ENCODE peak calls at places on chromosomes 12 and 14, in five cellular contexts. P, O, Y, W and T are unnamed samples.

GRCh38 chr12:24864796-24865125 is 84.1 kb downstream of the BCAT1 start:
- DNase-seq in O (no peak), P (no peak), Y (no peak), W (no peak), T (no peak)

GRCh38 chr14:67694791-67695393 is 672 bp downstream of the RDH11 start:
- DNase-seq in Y (peak; percentile 62), O (peak; percentile 92), W (peak; percentile 42), P (peak; percentile 76), T (peak; percentile 95)

GRCh38 chr14:63960926-63961567 is 108.2 kb downstream of the SYNE2 start:
- DNase-seq in P (no peak), O (no peak), Y (no peak), W (no peak), T (no peak)

GRCh38 chr12:1013618-1014489 is 22.8 kb downstream of the ERC1 start:
- DNase-seq in O (no peak), P (no peak), Y (no peak), W (no peak), T (no peak)

GRCh38 chr14:101828038-101828437 is 66.5 kb downstream of the PPP2R5C start:
- DNase-seq in P (no peak), O (no peak), W (no peak), Y (no peak), T (no peak)

GRCh38 chr14:69350892-69351291 is 47.2 kb downstream of the ERH start:
- DNase-seq in W (no peak), P (no peak), Y (no peak), O (no peak), T (no peak)

GRCh38 chr14:51165415-51165814 is 70.5 kb upstream of the TRIM9 start:
- DNase-seq in O (no peak), W (no peak), Y (no peak), P (no peak), T (no peak)

GRCh38 chr14:68225321-68225720 is 405.7 kb downstream of the RAD51B start:
- DNase-seq in O (no peak), W (no peak), P (no peak), Y (no peak), T (no peak)

GRCh38 chr14:100604709-100605108 is 17.5 kb upstream of the BEGAIN start:
- DNase-seq in P (no peak), W (no peak), Y (no peak), O (no peak), T (no peak)

GRCh38 chr12:26768611-26769603 is 64.1 kb downstream of the ITPR2 start:
- DNase-seq in P (no peak), Y (no peak), O (peak; percentile 98), W (no peak), T (no peak)

GRCh38 chr12:53984901-53985357 is at the start of gene HOXC10:
- DNase-seq in O (peak; percentile 53), W (peak; percentile 91), P (peak; percentile 38), Y (peak; percentile 93), T (peak; percentile 97)

GRCh38 chr12:69425417-69425816 is 44.8 kb upstream of the FRS2 start:
- DNase-seq in Y (no peak), W (peak; percentile 33), O (no peak), P (no peak), T (no peak)

GRCh38 chr12:49108958-49109404 is 1.7 kb downstream of the LMBR1L start:
- DNase-seq in Y (no peak), W (no peak), O (peak; percentile 23), P (no peak), T (no peak)

GRCh38 chr14:50301914-50302313 is 10.1 kb downstream of the L2HGDH start:
- DNase-seq in P (no peak), W (no peak), O (no peak), Y (no peak), T (no peak)

GRCh38 chr14:53054457-53054856 is 98.7 kb downstream of the DDHD1 start:
- DNase-seq in P (no peak), Y (no peak), O (no peak), W (no peak), T (no peak)

GRCh38 chr12:120413901-120414695 is 23.8 kb upstream of the COX6A1 start:
- DNase-seq in P (no peak), O (no peak), Y (peak; percentile 80), W (peak; percentile 8), T (no peak)

GRCh38 chr12:46388427-46388992 is 15.9 kb upstream of the SLC38A2 start:
- DNase-seq in O (no peak), Y (no peak), W (no peak), P (peak; percentile 75), T (no peak)

GRCh38 chr12:46389130-46389616 is 16.6 kb upstream of the SLC38A2 start:
- DNase-seq in P (no peak), O (no peak), Y (no peak), W (no peak), T (no peak)

GRCh38 chr12:46391630-46392029 is 19.1 kb upstream of the SLC38A2 start:
- DNase-seq in Y (no peak), W (no peak), P (no peak), O (no peak), T (no peak)

GRCh38 chr12:46390881-46391280 is 18.3 kb upstream of the SLC38A2 start:
- DNase-seq in P (no peak), O (peak; percentile 57), Y (no peak), W (no peak), T (no peak)

GRCh38 chr12:46390304-46390703 is 17.7 kb upstream of the SLC38A2 start:
- DNase-seq in P (no peak), O (peak; percentile 46), W (no peak), Y (no peak), T (no peak)
- H3K4me2 ChIP-seq in P (peak overlapping the region; percentile 99), O (peak overlapping the region; percentile 54), W (no peak overlapping the region), Y (no peak overlapping the region), T (peak overlapping the region; percentile 40)

DNA sequence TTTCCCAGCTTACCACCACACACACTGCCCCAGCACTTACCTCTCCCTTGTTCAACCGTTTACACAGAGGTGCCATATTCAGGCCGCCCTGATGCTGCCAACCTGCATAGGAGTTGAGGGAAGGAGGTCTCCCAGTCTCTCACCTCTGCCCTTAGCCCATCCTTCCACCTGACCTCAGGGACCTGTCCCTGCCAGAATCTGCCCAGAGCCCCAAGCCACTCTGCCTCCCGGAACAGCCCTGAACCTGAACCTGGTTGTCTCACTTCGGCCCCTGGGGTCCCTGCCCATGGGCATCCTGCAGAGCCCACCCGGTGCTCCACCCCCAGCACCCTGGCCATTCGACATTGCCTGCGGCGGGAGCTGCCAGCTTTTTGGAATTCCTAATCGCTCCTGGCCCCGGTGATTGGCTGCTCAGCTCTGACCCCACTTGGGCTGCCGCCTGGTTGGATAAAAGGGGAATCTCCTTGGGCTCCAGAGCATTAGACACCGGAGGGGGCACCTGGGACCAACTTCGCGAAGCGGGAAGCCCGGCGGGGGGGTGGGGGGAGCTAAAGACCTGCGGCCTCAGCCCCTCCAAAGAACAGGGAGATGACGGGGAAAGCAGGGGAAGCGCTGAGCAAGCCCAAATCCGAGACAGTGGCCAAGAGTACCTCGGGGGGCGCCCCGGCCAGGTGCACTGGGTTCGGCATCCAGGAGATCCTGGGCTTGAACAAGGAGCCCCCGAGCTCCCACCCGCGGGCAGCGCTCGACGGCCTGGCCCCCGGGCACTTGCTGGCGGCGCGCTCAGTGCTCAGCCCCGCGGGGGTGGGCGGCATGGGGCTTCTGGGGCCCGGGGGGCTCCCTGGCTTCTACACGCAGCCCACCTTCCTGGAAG is at the start of gene VSX2:
- DNase-seq in O (no peak), P (no peak), W (no peak), Y (peak; percentile 74), T (no peak)
- TF ChIP-seq CTCF in O (no peak), P (no peak), W (no peak), Y (no peak), T (no peak)

GRCh38 chr14:77151245-77151644 is 9.7 kb upstream of the ZDHHC22 start:
- DNase-seq in W (peak; percentile 31), Y (peak; percentile 84), O (no peak), P (no peak), T (peak; percentile 55)

GRCh38 chr14:77151918-77152588 is 10.5 kb upstream of the ZDHHC22 start:
- DNase-seq in W (no peak), P (no peak), Y (no peak), O (no peak), T (peak; percentile 42)

GRCh38 chr14:77153802-77154201 is 12.2 kb upstream of the ZDHHC22 start:
- DNase-seq in O (no peak), Y (no peak), W (no peak), P (no peak), T (no peak)

GRCh38 chr14:77155083-77155482 is 13.5 kb upstream of the ZDHHC22 start:
- DNase-seq in P (no peak), Y (no peak), W (no peak), O (no peak), T (no peak)

DNA sequence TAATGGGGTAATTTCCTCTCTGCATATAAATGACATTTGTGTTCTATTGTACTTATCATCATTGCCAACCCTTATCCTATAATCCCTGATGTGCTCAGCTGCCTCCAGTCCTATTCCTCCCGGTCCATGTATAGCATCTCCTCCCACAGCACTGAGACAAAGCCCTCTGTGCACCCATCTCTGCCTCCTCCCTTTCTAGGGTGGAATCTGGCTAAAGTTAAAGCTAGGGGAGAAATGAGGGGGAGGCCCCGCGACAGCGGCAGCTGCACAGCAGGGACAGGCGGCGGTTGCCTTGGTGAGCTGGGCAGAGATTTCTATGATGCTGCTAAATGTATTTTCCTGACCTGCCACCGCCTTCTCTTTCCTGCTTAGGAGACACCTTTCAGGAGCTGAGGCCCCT is 12.8 kb upstream of the ZDHHC22 start:
- DNase-seq in W (no peak), P (no peak), O (no peak), Y (no peak), T (no peak)
- TF ChIP-seq EP300 in W (no peak), P (no peak), O (no peak), Y (no peak), T (no peak)

GRCh38 chr14:22112004-22112403 is 438.4 kb upstream of the OR4E1 start:
- DNase-seq in P (no peak), W (peak; percentile 20), Y (peak; percentile 76), O (peak; percentile 25), T (no peak)
- H3K4me2 ChIP-seq in P (no peak overlapping the region), W (no peak overlapping the region), Y (no peak overlapping the region), O (no peak overlapping the region), T (no peak overlapping the region)

GRCh38 chr14:42110167-42110566 is 503.5 kb downstream of the LRFN5 start:
- DNase-seq in W (no peak), O (peak; percentile 27), P (no peak), Y (no peak), T (peak; percentile 5)
- TF ChIP-seq CTCF in W (no peak), O (peak; percentile 43), P (peak; percentile 49), Y (no peak), T (peak; percentile 39)

GRCh38 chr14:61568572-61569011 is 126.7 kb upstream of the HIF1A start:
- DNase-seq in W (no peak), Y (peak; percentile 76), P (peak; percentile 52), O (no peak), T (no peak)
- TF ChIP-seq EP300 in W (no peak), Y (no peak), P (no peak), O (no peak), T (no peak)

GRCh38 chr12:126976574-126976973 is 1290.4 kb upstream of the TMEM132C start:
- DNase-seq in Y (no peak), O (no peak), W (no peak), P (no peak), T (no peak)

DNA sequence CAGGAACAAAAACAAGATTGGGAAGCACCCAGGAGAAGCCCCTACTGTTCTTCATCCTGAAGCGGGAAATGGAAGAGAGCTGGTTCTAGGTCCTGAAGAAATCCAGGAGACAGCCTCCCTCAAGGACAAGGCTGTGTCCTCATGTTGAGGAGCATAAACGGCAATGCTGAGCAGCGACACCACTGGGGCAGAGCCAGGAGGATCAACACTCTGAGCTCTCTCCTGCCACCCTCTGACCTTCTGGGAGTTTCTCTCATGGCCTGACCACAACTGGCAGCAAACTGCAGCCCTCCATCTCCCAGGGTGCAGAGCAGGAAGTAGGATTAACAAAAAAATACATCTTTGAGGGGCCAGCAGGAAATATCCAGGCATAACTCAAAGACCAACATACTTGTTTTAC is 1292.2 kb upstream of the TMEM132C start:
- DNase-seq in P (no peak), W (peak; percentile 13), O (no peak), Y (no peak), T (peak; percentile 29)
- H3K4me2 ChIP-seq in P (no peak overlapping the region), W (no peak overlapping the region), O (no peak overlapping the region), Y (no peak overlapping the region), T (no peak overlapping the region)